ENCODE peak calls at places on chromosomes 6 and 20, in ten cellular contexts. H is ELF-1; Y is GM23248; E is hippocampal formation; A is endothelial cell; G is AG08396; P is NCI-H345; K is activated CD4-positive, CD25-positive, alpha-beta regulatory T cell; M is NCI-H460; L is KG1. N is an unnamed sample.
A peak's percentile ranks its signal among the peaks of the same experiment; 100 is the strongest.

GRCh38 chr6:37761872-37762271 is 57.7 kb upstream of the ZFAND3 start:
- DNase-seq in M (no peak), K (no peak), P (no peak), G (no peak), E (no peak), H (no peak), L (no peak), A (no peak), Y (no peak), N (no peak)

GRCh38 chr6:148342146-148343027 is at the start of gene SASH1:
- DNase-seq in H (peak; percentile 97), L (no peak), E (peak; percentile 81), K (no peak), G (peak; percentile 74), A (peak; percentile 64), P (no peak), Y (peak; percentile 87), M (peak; percentile 38), N (peak; percentile 27)

GRCh38 chr6:163356324-163356723 is 58.2 kb upstream of the QKI start:
- DNase-seq in A (no peak), E (peak; percentile 85), H (peak; percentile 39), L (no peak), P (no peak), K (no peak), Y (peak; percentile 91), G (peak; percentile 31), M (no peak), N (no peak)

GRCh38 chr6:68880050-68880449 is 245.0 kb downstream of the ADGRB3 start:
- DNase-seq in M (no peak), A (no peak), P (no peak), Y (peak; percentile 3), E (no peak), K (no peak), H (no peak), L (no peak), G (no peak), N (no peak)

GRCh38 chr20:48354320-48355263 is 473.2 kb downstream of the PREX1 start:
- DNase-seq in L (no peak), Y (no peak), A (no peak), M (no peak), H (no peak), G (no peak), K (no peak), E (no peak), P (no peak), N (no peak)

GRCh38 chr6:79468116-79468515 is 69.1 kb downstream of the LCA5 start:
- DNase-seq in H (peak; percentile 54), E (no peak), A (no peak), G (peak; percentile 31), L (no peak), M (no peak), K (no peak), Y (peak; percentile 72), P (no peak), N (no peak)

GRCh38 chr6:110875548-110876169 is 1.1 kb downstream of the AMD1 start:
- DNase-seq in A (peak; percentile 42), M (no peak), L (no peak), Y (peak; percentile 74), E (no peak), H (peak; percentile 73), P (peak; percentile 53), G (peak; percentile 39), K (peak; percentile 60), N (no peak)

GRCh38 chr6:111263837-111264236 is 176.5 kb downstream of the SLC16A10 start:
- DNase-seq in L (no peak), K (no peak), P (no peak), H (no peak), M (no peak), G (peak; percentile 72), E (no peak), A (no peak), Y (peak; percentile 89), N (no peak)

GRCh38 chr20:53186630-53187029 is 214.5 kb downstream of the TSHZ2 start:
- DNase-seq in P (no peak), A (no peak), G (no peak), E (no peak), Y (no peak), K (no peak), H (no peak), L (no peak), M (no peak), N (no peak)

GRCh38 chr6:116176596-116176995 is 50.7 kb upstream of the COL10A1 start:
- DNase-seq in G (no peak), M (no peak), P (no peak), E (no peak), K (no peak), L (no peak), H (no peak), Y (no peak), A (no peak), N (no peak)

GRCh38 chr6:119314894-119315272 is 34.7 kb downstream of the MAN1A1 start:
- DNase-seq in M (no peak), K (no peak), A (no peak), H (no peak), Y (no peak), P (no peak), G (no peak), E (no peak), L (no peak), N (no peak)

GRCh38 chr6:25951296-25952032 is 11.1 kb upstream of the TRIM38 start:
- DNase-seq in Y (no peak), L (no peak), P (no peak), M (no peak), A (no peak), G (no peak), H (no peak), E (no peak), K (no peak), N (no peak)

GRCh38 chr20:64152906-64153305 is 11.3 kb upstream of the MYT1 start:
- DNase-seq in Y (no peak), A (no peak), M (no peak), P (peak; percentile 93), H (no peak), L (no peak), K (no peak), G (no peak), E (no peak), N (peak; percentile 95)

GRCh38 chr6:44176935-44177509 is 18.4 kb downstream of the CAPN11 start:
- DNase-seq in L (no peak), M (no peak), G (no peak), Y (no peak), K (no peak), P (no peak), A (no peak), H (no peak), E (no peak), N (no peak)

GRCh38 chr6:106547961-106548453 is 81.3 kb downstream of the RTN4IP1 start:
- DNase-seq in Y (no peak), H (peak; percentile 36), L (no peak), A (no peak), P (no peak), G (no peak), M (no peak), E (no peak), K (no peak), N (no peak)

GRCh38 chr6:117167520-117168271 is 97.7 kb upstream of the VGLL2 start:
- DNase-seq in L (no peak), P (no peak), H (peak; percentile 8), A (no peak), M (no peak), E (no peak), G (no peak), Y (peak; percentile 48), K (no peak), N (no peak)

GRCh38 chr6:2877960-2878359 is 25.1 kb downstream of the SERPINB9 start:
- DNase-seq in Y (no peak), K (no peak), P (no peak), E (no peak), L (no peak), M (no peak), G (no peak), A (no peak), H (peak; percentile 68), N (no peak)